ENCODE peak calls at places on chromosomes 7 and 10, in four cellular contexts. N is ovary, Q is suprapubic skin, E is body of pancreas. L is an unnamed sample.

GRCh38 chr7:120273476-120273975 is 551 bp downstream of the KCND2 start:
- DNase-seq in E (peak; percentile 51), Q (no peak), N (peak; percentile 81), L (peak; percentile 15)

GRCh38 chr10:78931333-78932083 is 137.3 kb upstream of the ZMIZ1 start:
- DNase-seq in E (peak; percentile 25), Q (peak; percentile 86), N (peak; percentile 82), L (no peak)

GRCh38 chr7:80175744-80176143 is 41.1 kb downstream of the GNAI1 start:
- DNase-seq in E (no peak), Q (no peak), N (no peak), L (no peak)

GRCh38 chr7:141013345-141013715 is 1.4 kb downstream of the MRPS33 start:
- DNase-seq in Q (no peak), E (no peak), N (no peak), L (no peak)

GRCh38 chr10:77804371-77804770 is 122.2 kb downstream of the DLG5 start:
- DNase-seq in Q (no peak), E (no peak), N (no peak), L (no peak)

GRCh38 chr7:85733163-85733915 is 546.5 kb upstream of the SEMA3D start:
- DNase-seq in N (no peak), E (no peak), Q (no peak), L (no peak)

GRCh38 chr10:59997807-59998525 is 91.6 kb upstream of the CCDC6 start:
- DNase-seq in E (peak; percentile 41), Q (no peak), N (no peak), L (no peak)

GRCh38 chr7:83347836-83348482 is 185.3 kb upstream of the PCLO start:
- DNase-seq in E (no peak), N (no peak), Q (no peak), L (no peak)

GRCh38 chr10:50552771-50553535 is 70.8 kb downstream of the SGMS1 start:
- DNase-seq in Q (no peak), E (peak; percentile 53), N (no peak), L (peak; percentile 28)

GRCh38 chr10:63515002-63515763 is 6.0 kb upstream of the REEP3 start:
- DNase-seq in Q (no peak), E (no peak), N (no peak), L (peak; percentile 66)

GRCh38 chr10:88241501-88241900 is 341.6 kb downstream of the RNLS start:
- DNase-seq in N (no peak), E (no peak), Q (no peak), L (no peak)

GRCh38 chr7:93011351-93012294 is 106.2 kb downstream of the SAMD9 start:
- DNase-seq in Q (no peak), E (no peak), N (no peak), L (no peak)

GRCh38 chr7:6090738-6091505 is 59.7 kb downstream of the ANKRD61 start:
- DNase-seq in Q (no peak), E (no peak), N (no peak), L (no peak)

GRCh38 chr10:62980697-62981495 is 152.2 kb upstream of the NRBF2 start:
- DNase-seq in Q (no peak), E (no peak), N (no peak), L (no peak)

GRCh38 chr10:101286248-101287046 is 57.2 kb upstream of the LBX1 start:
- DNase-seq in Q (no peak), E (no peak), N (no peak), L (no peak)

GRCh38 chr10:131769691-131770090 is 131.1 kb upstream of the PPP2R2D start:
- DNase-seq in E (no peak), N (no peak), Q (peak; percentile 14), L (no peak)

GRCh38 chr10:54800677-54801480 is at the start of gene PCDH15:
- DNase-seq in Q (no peak), N (no peak), E (peak; percentile 38), L (peak; percentile 19)

GRCh38 chr10:99621454-99622246 is 1.4 kb upstream of the SLC25A28 start:
- DNase-seq in N (peak; percentile 48), Q (no peak), E (no peak), L (no peak)

GRCh38 chr10:110226555-110226925 is 19.1 kb downstream of the MXI1 start:
- DNase-seq in E (peak; percentile 92), N (peak; percentile 94), Q (peak; percentile 96), L (peak; percentile 97)

GRCh38 chr7:68411742-68412141 is 1186.5 kb upstream of the AUTS2 start:
- DNase-seq in N (no peak), Q (no peak), E (no peak), L (no peak)

GRCh38 chr10:102230264-102230860 is 4.3 kb downstream of the ELOVL3 start:
- DNase-seq in Q (no peak), N (peak; percentile 68), E (peak; percentile 65), L (peak; percentile 80)

GRCh38 chr10:36089790-36090391 is 447.8 kb upstream of the FZD8 start:
- DNase-seq in N (no peak), Q (no peak), E (no peak), L (no peak)

GRCh38 chr7:129615018-129615417 is 3.5 kb downstream of the NRF1 start:
- DNase-seq in Q (no peak), E (no peak), N (no peak), L (peak; percentile 90)

GRCh38 chr7:121428857-121429489 is 32.9 kb upstream of the FAM3C start:
- DNase-seq in N (no peak), Q (no peak), E (no peak), L (no peak)

GRCh38 chr10:3210251-3210650 is 37.7 kb upstream of the PITRM1 start:
- DNase-seq in E (peak; percentile 53), N (no peak), Q (peak; percentile 22), L (no peak)

GRCh38 chr7:142083605-142084004 is 27.9 kb upstream of the MGAM2 start:
- DNase-seq in Q (no peak), N (no peak), E (no peak), L (no peak)

DNA sequence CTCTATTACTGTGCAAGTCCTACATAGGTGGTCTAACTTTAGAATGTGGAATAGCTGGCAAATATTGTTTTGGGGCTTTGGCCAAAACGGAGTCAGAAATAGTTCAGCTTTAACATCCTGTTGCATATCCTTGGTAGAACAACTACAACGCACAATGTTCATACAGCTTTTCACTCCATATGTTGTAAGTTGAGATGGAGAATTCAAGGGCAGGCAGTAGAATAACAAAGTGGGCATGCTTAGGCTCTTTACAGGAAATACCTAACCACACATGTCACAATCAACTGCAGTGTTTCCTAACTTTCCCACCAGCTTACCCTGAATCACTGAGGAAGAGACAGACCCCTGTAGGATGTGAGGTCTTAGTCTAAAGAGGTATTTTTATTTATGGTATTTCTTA is 122.3 kb downstream of the PPP1R3A start:
- DNase-seq in E (no peak), N (no peak), Q (no peak), L (peak; percentile 90)
- TF ChIP-seq POLR2A in E (no peak), N (no peak), Q (no peak), L (no peak)

GRCh38 chr10:34705563-34705962 is 109.5 kb downstream of the PARD3 start:
- DNase-seq in Q (no peak), N (no peak), E (no peak), L (no peak)
- H3K4me3 ChIP-seq in Q (no peak overlapping the region), N (no peak overlapping the region), E (no peak overlapping the region), L (no peak overlapping the region)

GRCh38 chr10:12042409-12042796 is 206 bp downstream of the UPF2 start:
- DNase-seq in N (peak; percentile 77), E (no peak), Q (peak; percentile 86), L (peak; percentile 42)

GRCh38 chr10:12045610-12046009 is 3.0 kb upstream of the UPF2 start:
- DNase-seq in Q (no peak), N (no peak), E (no peak), L (no peak)

GRCh38 chr10:12042797-12043651 is at the start of gene UPF2:
- DNase-seq in N (peak; percentile 98), Q (peak; percentile 98), E (peak; percentile 98), L (peak; percentile 97)

DNA sequence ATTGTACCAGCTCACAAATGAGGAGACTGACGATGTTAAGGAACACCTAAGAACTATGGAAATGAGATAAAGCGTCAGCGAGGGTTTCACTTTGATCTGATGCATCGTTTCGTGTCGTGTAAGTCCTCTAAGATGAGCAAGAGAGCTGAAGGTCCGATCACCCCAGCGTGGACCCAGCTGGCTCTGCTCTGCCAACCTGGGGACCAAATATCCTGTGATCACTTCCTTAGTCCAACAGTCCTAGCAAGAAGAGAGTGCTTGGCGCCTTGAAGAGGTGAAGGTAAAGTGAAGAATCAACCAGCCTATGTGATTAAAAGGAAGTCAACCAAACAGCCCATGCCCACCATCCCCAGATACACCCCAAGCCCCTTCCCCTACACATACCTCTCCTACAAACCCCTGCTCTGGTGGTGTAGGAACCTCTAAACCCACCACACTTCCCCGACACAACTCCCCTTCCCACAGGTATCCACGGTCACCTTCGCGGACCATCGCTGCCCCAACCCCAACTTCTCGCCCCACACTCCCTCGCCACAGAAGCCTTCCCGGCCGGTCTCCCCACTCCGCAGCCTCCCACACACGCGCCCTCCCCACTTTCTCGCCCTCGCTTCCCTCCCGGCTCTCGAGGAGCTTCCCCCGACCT is 722 bp downstream of the UPF2 start:
- DNase-seq in Q (no peak), E (peak; percentile 48), N (no peak), L (peak; percentile 44)
- TF ChIP-seq POLR2A in Q (no peak), E (no peak), N (no peak), L (no peak)

DNA sequence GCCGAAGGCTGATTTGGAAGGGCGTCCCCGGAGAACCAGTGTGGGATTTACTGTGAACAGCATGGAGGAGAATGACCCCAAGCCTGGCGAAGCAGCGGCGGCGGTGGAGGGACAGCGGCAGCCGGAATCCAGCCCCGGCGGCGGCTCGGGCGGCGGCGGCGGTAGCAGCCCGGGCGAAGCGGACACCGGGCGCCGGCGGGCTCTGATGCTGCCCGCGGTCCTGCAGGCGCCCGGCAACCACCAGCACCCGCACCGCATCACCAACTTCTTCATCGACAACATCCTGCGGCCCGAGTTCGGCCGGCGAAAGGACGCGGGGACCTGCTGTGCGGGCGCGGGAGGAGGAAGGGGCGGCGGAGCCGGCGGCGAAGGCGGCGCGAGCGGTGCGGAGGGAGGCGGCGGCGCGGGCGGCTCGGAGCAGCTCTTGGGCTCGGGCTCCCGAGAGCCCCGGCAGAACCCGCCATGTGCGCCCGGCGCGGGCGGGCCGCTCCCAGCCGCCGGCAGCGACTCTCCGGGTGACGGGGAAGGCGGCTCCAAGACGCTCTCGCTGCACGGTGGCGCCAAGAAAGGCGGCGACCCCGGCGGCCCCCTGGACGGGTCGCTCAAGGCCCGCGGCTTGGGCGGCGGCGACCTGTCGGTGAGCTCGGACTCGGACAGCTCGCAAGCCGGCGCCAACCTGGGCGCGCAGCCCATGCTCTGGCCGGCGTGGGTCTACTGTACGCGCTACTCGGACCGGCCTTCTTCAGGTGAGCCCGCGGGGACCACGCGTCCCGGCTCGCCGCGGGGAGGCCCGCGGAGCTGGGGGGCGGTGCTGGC is 596 bp downstream of the EN2 start:
- DNase-seq in E (no peak), N (no peak), Q (no peak), L (no peak)
- H3K4me3 ChIP-seq in E (no peak overlapping the region), N (peak overlapping the region; percentile 32), Q (peak overlapping the region; percentile 48), L (no peak overlapping the region)

DNA sequence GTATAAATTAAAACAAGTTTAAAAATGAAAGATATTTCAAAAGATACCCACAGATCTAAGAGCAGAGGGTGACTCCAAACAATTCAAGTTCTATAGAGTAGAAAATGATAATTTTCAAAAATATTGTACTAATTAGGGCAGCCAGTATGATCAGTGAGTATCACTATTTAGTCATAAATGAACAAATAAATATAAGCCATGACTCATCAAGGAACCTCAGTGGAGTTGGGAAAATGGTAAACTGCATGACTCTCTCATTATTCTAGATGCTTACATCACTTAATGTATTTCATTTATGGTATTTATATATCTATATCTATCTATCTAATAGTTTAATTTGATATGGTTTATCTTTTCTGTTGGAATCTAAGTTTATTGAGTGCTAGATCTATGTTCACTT is 94.3 kb downstream of the THSD7A start:
- DNase-seq in N (no peak), Q (no peak), E (no peak), L (no peak)
- TF ChIP-seq POLR2A in N (no peak), Q (no peak), E (no peak), L (no peak)